ENCODE peak calls at places on chromosome 19, in four cellular contexts. Y is foreskin fibroblast; W is stimulated activated CD4-positive, alpha-beta T cell treated with anti-CD3 and anti-CD28 coated beads, TNF-alpha, amount 100 ng/mL, for 24 hours; F is progenitor cell of endocrine pancreas. D is an unnamed sample.

GRCh38 chr19:58361900-58362271 is 665 bp downstream of the ZNF497 start:
- DNase-seq in Y (peak; percentile 55), W (peak; percentile 62), F (peak; percentile 53), D (no peak)

GRCh38 chr19:44677019-44677809 is 5.9 kb downstream of the CEACAM19 start:
- DNase-seq in Y (peak; percentile 31), W (no peak), F (no peak), D (peak; percentile 67)

GRCh38 chr19:11435833-11436313 is 438 bp downstream of the PRKCSH start:
- DNase-seq in Y (peak; percentile 32), W (no peak), F (no peak), D (peak; percentile 69)

GRCh38 chr19:21586341-21587116 is 81.1 kb downstream of the ZNF429 start:
- DNase-seq in Y (no peak), W (peak; percentile 30), F (peak; percentile 17), D (peak; percentile 20)

GRCh38 chr19:46021531-46022041 is 1.3 kb downstream of the PGLYRP1 start:
- DNase-seq in Y (no peak), W (no peak), F (no peak), D (no peak)

GRCh38 chr19:42254083-42254849 is 662 bp downstream of the ERF start:
- DNase-seq in Y (no peak), W (peak; percentile 75), F (peak; percentile 62), D (peak; percentile 84)

GRCh38 chr19:43605875-43606568 is 5.9 kb upstream of the SRRM5 start:
- DNase-seq in Y (no peak), W (no peak), F (no peak), D (no peak)

GRCh38 chr19:49761625-49762311 is 1.3 kb downstream of the TSKS start:
- DNase-seq in Y (peak; percentile 45), W (no peak), F (no peak), D (peak; percentile 86)

GRCh38 chr19:47157455-47158321 is 27.1 kb downstream of the SAE1 start:
- DNase-seq in Y (peak; percentile 74), W (peak; percentile 14), F (peak; percentile 11), D (peak; percentile 68)

GRCh38 chr19:2089727-2090053 is 6.4 kb downstream of the MOB3A start:
- DNase-seq in Y (no peak), W (no peak), F (no peak), D (no peak)

GRCh38 chr19:20453424-20453938 is 112.1 kb downstream of the ZNF737 start:
- DNase-seq in Y (no peak), W (no peak), F (no peak), D (no peak)

GRCh38 chr19:55256562-55257460 is 2.0 kb downstream of the PPP6R1 start:
- DNase-seq in Y (no peak), W (no peak), F (no peak), D (peak; percentile 41)

GRCh38 chr19:4794971-4795370 is 3.4 kb downstream of the FEM1A start:
- DNase-seq in Y (no peak), W (no peak), F (no peak), D (no peak)

GRCh38 chr19:13164370-13165090 is 14.3 kb downstream of the IER2 start:
- DNase-seq in Y (no peak), W (peak; percentile 32), F (peak; percentile 70), D (peak; percentile 59)

GRCh38 chr19:11763611-11764010 is 3.2 kb upstream of the ZNF441 start:
- DNase-seq in Y (no peak), W (no peak), F (no peak), D (no peak)

GRCh38 chr19:12730054-12730453 is 4.4 kb downstream of the TRIR start:
- DNase-seq in Y (no peak), W (no peak), F (no peak), D (no peak)

GRCh38 chr19:50478901-50479715 is 2.5 kb upstream of the GARIN5A start:
- DNase-seq in Y (peak; percentile 16), W (peak; percentile 25), F (no peak), D (peak; percentile 57)

GRCh38 chr19:7366701-7367420 is 18.1 kb downstream of the ARHGEF18 start:
- DNase-seq in Y (no peak), W (no peak), F (no peak), D (peak; percentile 12)

GRCh38 chr19:50646074-50646807 is 3.0 kb upstream of the C19orf81 start:
- DNase-seq in Y (peak; percentile 57), W (no peak), F (no peak), D (peak; percentile 72)

GRCh38 chr19:50514346-50515167 is 844 bp upstream of the ASPDH start:
- DNase-seq in Y (no peak), W (no peak), F (no peak), D (no peak)

D was measured in GM23248.